ENCODE peak calls at places on chromosomes 6 and 20, in four cellular contexts. One of them, this sample, is unnamed.

GRCh38 chr6:144617231-144618199 is 332.4 kb downstream of the UTRN start:
- DNase-seq in HepG2: no peak
- DNase-seq in K562: no peak
- DNase-seq in HCT116: no peak
- DNase-seq in this sample: no peak

GRCh38 chr20:31872406-31872805 is 2.0 kb downstream of the TTLL9 start:
- DNase-seq in K562: no peak
- DNase-seq in HCT116: no peak
- DNase-seq in HepG2: no peak
- DNase-seq in this sample: no peak

GRCh38 chr6:23454090-23454998 is 671.7 kb upstream of the NRSN1 start:
- DNase-seq in HepG2: no peak
- DNase-seq in HCT116: no peak
- DNase-seq in K562: no peak
- DNase-seq in this sample: peak

GRCh38 chr6:144277174-144277573 is 8.0 kb upstream of the UTRN start:
- DNase-seq in HepG2: no peak
- DNase-seq in K562: no peak
- DNase-seq in HCT116: no peak
- DNase-seq in this sample: no peak

GRCh38 chr6:20092071-20092566 is 120.2 kb downstream of the MBOAT1 start:
- DNase-seq in HCT116: peak
- DNase-seq in K562: peak
- DNase-seq in HepG2: peak
- DNase-seq in this sample: peak

GRCh38 chr6:6131492-6132109 is 124.9 kb upstream of the NRN1 start:
- DNase-seq in HepG2: peak
- DNase-seq in HCT116: peak
- DNase-seq in K562: peak
- DNase-seq in this sample: no peak

GRCh38 chr6:138231399-138231886 is 13.2 kb upstream of the PBOV1 start:
- DNase-seq in HepG2: peak
- DNase-seq in HCT116: no peak
- DNase-seq in K562: no peak
- DNase-seq in this sample: peak

GRCh38 chr6:87115402-87116135 is 20.7 kb upstream of the CGA start:
- DNase-seq in HCT116: no peak
- DNase-seq in HepG2: no peak
- DNase-seq in K562: no peak
- DNase-seq in this sample: no peak

GRCh38 chr6:170545405-170545804 is 7.7 kb downstream of the PSMB1 start:
- DNase-seq in HepG2: no peak
- DNase-seq in K562: no peak
- DNase-seq in HCT116: no peak
- DNase-seq in this sample: no peak

GRCh38 chr6:2396856-2397640 is 151.6 kb upstream of the GMDS start:
- DNase-seq in K562: no peak
- DNase-seq in HCT116: no peak
- DNase-seq in HepG2: no peak
- DNase-seq in this sample: no peak

GRCh38 chr20:25695532-25696383 is 895 bp downstream of the ZNF337 start:
- DNase-seq in K562: no peak
- DNase-seq in HCT116: no peak
- DNase-seq in HepG2: no peak
- DNase-seq in this sample: no peak

GRCh38 chr20:34753706-34754461 is 49.7 kb downstream of the TP53INP2 start:
- DNase-seq in K562: no peak
- DNase-seq in HepG2: no peak
- DNase-seq in HCT116: no peak
- DNase-seq in this sample: no peak

GRCh38 chr6:12585497-12585958 is 131.0 kb upstream of the PHACTR1 start:
- DNase-seq in K562: no peak
- DNase-seq in HCT116: no peak
- DNase-seq in HepG2: no peak
- DNase-seq in this sample: no peak

GRCh38 chr20:37657924-37658800 is 35.7 kb upstream of the CTNNBL1 start:
- DNase-seq in HCT116: no peak
- DNase-seq in K562: no peak
- DNase-seq in HepG2: no peak
- DNase-seq in this sample: no peak

GRCh38 chr6:28988536-28989415 is 16.3 kb downstream of the ZNF311 start:
- DNase-seq in HepG2: no peak
- DNase-seq in HCT116: peak
- DNase-seq in K562: peak
- DNase-seq in this sample: no peak

GRCh38 chr20:35478804-35479472 is 23.5 kb downstream of the CEP250 start:
- DNase-seq in HepG2: peak
- DNase-seq in HCT116: no peak
- DNase-seq in K562: no peak
- DNase-seq in this sample: no peak

GRCh38 chr6:129672883-129673631 is 36.9 kb downstream of the ARHGAP18 start:
- DNase-seq in HepG2: peak
- DNase-seq in HCT116: peak
- DNase-seq in K562: no peak
- DNase-seq in this sample: peak

GRCh38 chr6:51487937-51488336 is 599.5 kb downstream of the PKHD1 start:
- DNase-seq in K562: no peak
- DNase-seq in HepG2: no peak
- DNase-seq in HCT116: no peak
- DNase-seq in this sample: no peak

GRCh38 chr6:160139420-160139851 is 17.8 kb downstream of the SLC22A1 start:
- DNase-seq in K562: no peak
- DNase-seq in HCT116: no peak
- DNase-seq in HepG2: no peak
- DNase-seq in this sample: no peak

GRCh38 chr6:16669227-16669626 is 92.0 kb downstream of the ATXN1 start:
- DNase-seq in K562: no peak
- DNase-seq in HepG2: peak
- DNase-seq in HCT116: peak
- DNase-seq in this sample: no peak

GRCh38 chr20:20019123-20019522 is 2.0 kb downstream of the NAA20 start:
- DNase-seq in HepG2: no peak
- DNase-seq in K562: peak
- DNase-seq in HCT116: no peak
- DNase-seq in this sample: no peak
- TF ChIP-seq TCF7L2 in HepG2: no peak
- TF ChIP-seq TCF7L2 in K562: no peak
- TF ChIP-seq TCF7L2 in HCT116: no peak
- TF ChIP-seq TCF7L2 in this sample: no peak

GRCh38 chr20:44264287-44264686 is 17.2 kb downstream of the GDAP1L1 start:
- DNase-seq in HCT116: no peak
- DNase-seq in K562: no peak
- DNase-seq in HepG2: no peak
- DNase-seq in this sample: no peak
- TF ChIP-seq REST in HCT116: peak
- TF ChIP-seq REST in K562: peak
- TF ChIP-seq REST in HepG2: peak
- TF ChIP-seq REST in this sample: peak

DNA sequence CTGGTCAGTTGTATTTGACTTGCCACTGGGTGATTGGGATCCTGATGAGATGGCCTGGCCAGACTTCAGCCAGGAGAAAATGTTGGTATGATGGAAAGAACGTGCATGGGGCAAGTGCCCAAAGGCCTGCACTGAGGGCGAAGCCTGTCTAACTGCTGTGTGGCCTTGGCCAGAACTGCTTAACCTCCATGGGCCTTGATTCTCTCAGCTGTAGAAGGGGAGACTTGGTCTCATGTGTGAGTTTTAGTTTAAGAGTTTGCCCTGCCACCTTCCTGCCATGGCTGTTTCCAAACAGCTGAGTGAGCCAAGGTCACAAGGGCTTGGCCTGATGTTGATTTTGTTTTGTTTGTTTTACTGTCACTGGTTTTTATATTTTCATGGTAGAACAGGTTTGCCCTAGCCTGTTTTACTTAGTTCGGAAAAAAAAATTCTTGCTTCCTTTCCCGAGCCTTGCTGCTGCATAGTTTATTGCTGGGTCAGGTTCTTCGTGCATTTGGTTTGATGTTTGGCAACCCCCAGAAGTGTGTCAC is 35.3 kb downstream of the DSTN start:
- DNase-seq in HCT116: no peak
- DNase-seq in K562: no peak
- DNase-seq in HepG2: peak
- DNase-seq in this sample: no peak
- TF ChIP-seq POLR2AphosphoS5 in HCT116: no peak
- TF ChIP-seq POLR2AphosphoS5 in K562: no peak
- TF ChIP-seq POLR2AphosphoS5 in HepG2: no peak
- TF ChIP-seq POLR2AphosphoS5 in this sample: no peak

DNA sequence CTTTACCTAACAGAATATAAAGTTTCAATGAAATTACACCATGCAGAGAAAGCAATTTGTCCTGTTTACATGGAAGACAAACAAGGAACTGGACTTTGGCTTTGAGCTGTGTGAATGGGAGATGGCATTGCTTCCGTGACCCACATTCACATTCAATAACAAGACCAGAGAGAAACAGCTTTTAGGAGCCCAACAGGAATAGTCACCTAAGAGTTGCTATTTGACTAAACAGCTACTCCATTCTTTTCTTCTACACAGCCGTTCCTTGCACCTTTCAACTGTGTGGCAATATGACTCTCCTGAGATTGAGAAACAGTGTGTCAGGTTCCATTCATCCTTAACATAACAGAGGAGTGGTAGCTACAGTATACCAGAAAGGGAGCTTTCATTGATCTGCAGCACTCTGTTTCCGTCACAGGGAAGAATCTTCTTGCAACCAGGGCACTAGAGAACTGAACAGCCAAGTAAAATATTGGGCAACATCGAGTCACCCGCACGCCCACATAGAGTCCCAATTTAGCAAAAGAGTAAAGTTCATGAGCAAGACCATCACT is 355.1 kb downstream of the HAO1 start:
- DNase-seq in K562: no peak
- DNase-seq in HepG2: peak
- DNase-seq in HCT116: no peak
- DNase-seq in this sample: no peak
- TF ChIP-seq TCF7L2 in K562: no peak
- TF ChIP-seq TCF7L2 in HepG2: no peak
- TF ChIP-seq TCF7L2 in HCT116: no peak
- TF ChIP-seq TCF7L2 in this sample: no peak

GRCh38 chr6:106522557-106522956 is 106.7 kb downstream of the RTN4IP1 start:
- DNase-seq in HepG2: no peak
- DNase-seq in K562: no peak
- DNase-seq in HCT116: no peak
- DNase-seq in this sample: no peak

GRCh38 chr6:106517699-106518098 is 111.6 kb downstream of the RTN4IP1 start:
- DNase-seq in HCT116: no peak
- DNase-seq in HepG2: no peak
- DNase-seq in K562: no peak
- DNase-seq in this sample: no peak

GRCh38 chr6:106520711-106521367 is 108.5 kb downstream of the RTN4IP1 start:
- DNase-seq in HepG2: no peak
- DNase-seq in HCT116: no peak
- DNase-seq in K562: peak
- DNase-seq in this sample: no peak

GRCh38 chr6:106518748-106519147 is 110.5 kb downstream of the RTN4IP1 start:
- DNase-seq in HCT116: no peak
- DNase-seq in HepG2: no peak
- DNase-seq in K562: no peak
- DNase-seq in this sample: no peak

GRCh38 chr6:106519460-106520394 is 109.6 kb downstream of the RTN4IP1 start:
- DNase-seq in HepG2: no peak
- DNase-seq in HCT116: peak
- DNase-seq in K562: peak
- DNase-seq in this sample: peak
- TF ChIP-seq REST in HepG2: no peak
- TF ChIP-seq REST in HCT116: no peak
- TF ChIP-seq REST in K562: no peak
- TF ChIP-seq REST in this sample: no peak

GRCh38 chr6:134416501-134417154 is 98.7 kb upstream of the SGK1 start:
- DNase-seq in HCT116: no peak
- DNase-seq in HepG2: no peak
- DNase-seq in K562: no peak
- DNase-seq in this sample: no peak

GRCh38 chr6:134413241-134413643 is 95.3 kb upstream of the SGK1 start:
- DNase-seq in HepG2: no peak
- DNase-seq in K562: no peak
- DNase-seq in HCT116: no peak
- DNase-seq in this sample: no peak

GRCh38 chr6:134414793-134415192 is 96.9 kb upstream of the SGK1 start:
- DNase-seq in HCT116: no peak
- DNase-seq in HepG2: no peak
- DNase-seq in K562: no peak
- DNase-seq in this sample: no peak

GRCh38 chr6:134415194-134415593 is 97.3 kb upstream of the SGK1 start:
- DNase-seq in HepG2: no peak
- DNase-seq in K562: no peak
- DNase-seq in HCT116: no peak
- DNase-seq in this sample: no peak

GRCh38 chr6:134415681-134416080 is 97.8 kb upstream of the SGK1 start:
- DNase-seq in K562: no peak
- DNase-seq in HCT116: no peak
- DNase-seq in HepG2: no peak
- DNase-seq in this sample: no peak
- TF ChIP-seq POLR2AphosphoS5 in K562: no peak
- TF ChIP-seq POLR2AphosphoS5 in HCT116: no peak
- TF ChIP-seq POLR2AphosphoS5 in HepG2: no peak
- TF ChIP-seq POLR2AphosphoS5 in this sample: no peak

DNA sequence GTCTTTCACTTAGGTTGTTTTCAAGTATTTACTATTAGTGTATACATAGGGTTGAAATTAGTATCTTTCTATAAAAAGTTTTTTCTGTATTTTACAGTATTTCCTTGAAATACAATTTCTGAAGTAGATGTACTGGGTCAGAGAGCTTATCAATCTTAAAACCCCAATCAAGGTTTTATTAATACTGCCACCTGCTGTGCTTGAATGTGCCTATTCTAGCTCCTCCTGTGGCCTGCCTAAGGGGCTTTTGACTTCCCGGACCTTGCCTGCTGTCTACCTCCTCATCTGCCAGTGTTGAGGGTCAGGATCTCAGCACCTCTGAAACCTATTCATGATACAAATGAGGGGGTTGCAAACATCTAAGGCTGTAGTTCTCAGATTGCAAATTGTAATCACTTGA is 9.2 kb downstream of the PACRG start:
- DNase-seq in K562: no peak
- DNase-seq in HepG2: no peak
- DNase-seq in HCT116: no peak
- DNase-seq in this sample: no peak
- TF ChIP-seq TCF7L2 in K562: no peak
- TF ChIP-seq TCF7L2 in HepG2: no peak
- TF ChIP-seq TCF7L2 in HCT116: no peak
- TF ChIP-seq TCF7L2 in this sample: no peak

DNA sequence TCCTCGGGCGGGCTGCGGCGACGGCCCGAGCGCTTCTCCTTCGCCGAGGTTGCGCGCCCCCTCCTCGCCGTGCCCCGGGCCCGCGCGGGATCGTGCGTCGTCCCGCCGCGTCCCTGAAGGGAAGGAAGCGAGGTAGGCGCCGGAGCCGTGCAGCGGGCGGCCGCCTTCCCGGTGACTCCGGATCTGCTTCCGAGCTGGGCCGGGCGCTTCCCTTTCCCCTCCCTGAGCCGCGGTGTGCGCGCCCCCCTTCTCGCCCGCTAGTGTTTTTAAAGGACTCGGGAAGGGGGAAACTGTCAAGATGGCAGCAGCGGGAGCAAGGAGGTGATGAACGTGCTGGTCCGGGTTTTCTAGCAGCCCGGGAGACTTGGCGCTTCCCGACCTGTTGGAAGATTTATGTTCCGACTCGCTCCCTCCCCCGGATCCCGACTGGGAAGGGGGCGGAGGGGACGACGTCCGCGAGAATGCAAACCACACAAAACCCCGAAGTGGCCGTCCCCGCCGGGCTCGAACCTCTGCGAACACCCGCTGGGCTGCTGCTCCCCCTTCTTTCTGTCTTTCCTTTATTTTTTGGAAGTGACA is 744 bp upstream of the FOXO3 start:
- DNase-seq in HepG2: peak
- DNase-seq in HCT116: no peak
- DNase-seq in K562: peak
- DNase-seq in this sample: no peak
- TF ChIP-seq REST in HepG2: no peak
- TF ChIP-seq REST in HCT116: no peak
- TF ChIP-seq REST in K562: no peak
- TF ChIP-seq REST in this sample: no peak

This sample was measured in Panc1.